ENCODE peak calls at places on chromosomes 11 and 22, in five cellular contexts. One of them, this sample, is unnamed.
A peak's percentile ranks its signal among the peaks of the same experiment; 100 is the strongest.

GRCh38 chr22:47788461-47788860 is 1026.0 kb downstream of the TBC1D22A start:
- DNase-seq in cardiac fibroblast: no peak
- DNase-seq in lower leg skin: peak; percentile 76
- DNase-seq in H1: no peak
- DNase-seq in right atrium auricular region: no peak
- DNase-seq in this sample: no peak

GRCh38 chr11:69601346-69601975 is 39.5 kb upstream of the CCND1 start:
- DNase-seq in cardiac fibroblast: no peak
- DNase-seq in H1: no peak
- DNase-seq in lower leg skin: peak; percentile 75
- DNase-seq in right atrium auricular region: no peak
- DNase-seq in this sample: no peak

GRCh38 chr11:10044618-10045017 is 249.4 kb downstream of the SBF2 start:
- DNase-seq in lower leg skin: no peak
- DNase-seq in right atrium auricular region: no peak
- DNase-seq in H1: no peak
- DNase-seq in cardiac fibroblast: peak; percentile 29
- DNase-seq in this sample: no peak

GRCh38 chr11:17574141-17574798 is 27.2 kb downstream of the OTOG start:
- DNase-seq in H1: no peak
- DNase-seq in right atrium auricular region: no peak
- DNase-seq in cardiac fibroblast: no peak
- DNase-seq in lower leg skin: peak; percentile 72
- DNase-seq in this sample: no peak

GRCh38 chr22:23182289-23183106 is 2.2 kb downstream of the BCR start:
- DNase-seq in lower leg skin: no peak
- DNase-seq in H1: no peak
- DNase-seq in cardiac fibroblast: no peak
- DNase-seq in right atrium auricular region: no peak
- DNase-seq in this sample: peak; percentile 23

GRCh38 chr11:103486609-103487008 is 377.4 kb downstream of the DYNC2H1 start:
- DNase-seq in cardiac fibroblast: no peak
- DNase-seq in H1: no peak
- DNase-seq in lower leg skin: no peak
- DNase-seq in right atrium auricular region: no peak
- DNase-seq in this sample: no peak

GRCh38 chr11:72864692-72865655 is 50.8 kb downstream of the ATG16L2 start:
- DNase-seq in cardiac fibroblast: peak; percentile 78
- DNase-seq in H1: no peak
- DNase-seq in right atrium auricular region: no peak
- DNase-seq in lower leg skin: no peak
- DNase-seq in this sample: peak; percentile 82

GRCh38 chr11:9104581-9104980 is 13.2 kb upstream of the SCUBE2 start:
- DNase-seq in lower leg skin: no peak
- DNase-seq in cardiac fibroblast: no peak
- DNase-seq in right atrium auricular region: no peak
- DNase-seq in H1: no peak
- DNase-seq in this sample: no peak

GRCh38 chr22:48226026-48227013 is 1463.9 kb downstream of the TBC1D22A start:
- DNase-seq in lower leg skin: peak; percentile 65
- DNase-seq in H1: no peak
- DNase-seq in right atrium auricular region: peak; percentile 52
- DNase-seq in cardiac fibroblast: no peak
- DNase-seq in this sample: no peak

GRCh38 chr22:42645341-42645937 is 3.8 kb downstream of the CYB5R3 start:
- DNase-seq in right atrium auricular region: peak; percentile 65
- DNase-seq in cardiac fibroblast: peak; percentile 35
- DNase-seq in H1: no peak
- DNase-seq in lower leg skin: no peak
- DNase-seq in this sample: no peak

GRCh38 chr11:33256031-33256807 is 962 bp upstream of the HIPK3 start:
- DNase-seq in lower leg skin: no peak
- DNase-seq in right atrium auricular region: no peak
- DNase-seq in H1: no peak
- DNase-seq in cardiac fibroblast: no peak
- DNase-seq in this sample: no peak

GRCh38 chr22:20520093-20520511 is 12.7 kb downstream of the MED15 start:
- DNase-seq in lower leg skin: no peak
- DNase-seq in cardiac fibroblast: peak; percentile 71
- DNase-seq in H1: no peak
- DNase-seq in right atrium auricular region: no peak
- DNase-seq in this sample: peak; percentile 77

GRCh38 chr22:44539467-44540063 is 41.5 kb upstream of the RTL6 start:
- DNase-seq in right atrium auricular region: no peak
- DNase-seq in cardiac fibroblast: no peak
- DNase-seq in H1: no peak
- DNase-seq in lower leg skin: peak; percentile 28
- DNase-seq in this sample: no peak

GRCh38 chr11:31643831-31644230 is 134.3 kb downstream of the ELP4 start:
- DNase-seq in right atrium auricular region: no peak
- DNase-seq in lower leg skin: no peak
- DNase-seq in cardiac fibroblast: peak; percentile 61
- DNase-seq in H1: no peak
- DNase-seq in this sample: peak; percentile 58

GRCh38 chr11:72812604-72812967 is 1.6 kb upstream of the ATG16L2 start:
- DNase-seq in right atrium auricular region: no peak
- DNase-seq in cardiac fibroblast: no peak
- DNase-seq in H1: no peak
- DNase-seq in lower leg skin: peak; percentile 77
- DNase-seq in this sample: no peak

GRCh38 chr11:126636911-126637799 is 281.7 kb downstream of the ST3GAL4 start:
- DNase-seq in H1: no peak
- DNase-seq in right atrium auricular region: no peak
- DNase-seq in lower leg skin: no peak
- DNase-seq in cardiac fibroblast: peak; percentile 42
- DNase-seq in this sample: peak; percentile 16

GRCh38 chr11:86955674-86956522 is 703 bp upstream of the FZD4 start:
- DNase-seq in cardiac fibroblast: peak; percentile 76
- DNase-seq in right atrium auricular region: peak; percentile 94
- DNase-seq in H1: no peak
- DNase-seq in lower leg skin: peak; percentile 97
- DNase-seq in this sample: peak; percentile 91

GRCh38 chr11:820655-821512 is 2.2 kb downstream of the PNPLA2 start:
- DNase-seq in cardiac fibroblast: peak; percentile 66
- DNase-seq in right atrium auricular region: peak; percentile 93
- DNase-seq in lower leg skin: peak; percentile 95
- DNase-seq in H1: no peak
- DNase-seq in this sample: no peak

GRCh38 chr11:1224491-1225385 is 1.9 kb downstream of the MUC5B start:
- DNase-seq in H1: no peak
- DNase-seq in cardiac fibroblast: no peak
- DNase-seq in lower leg skin: peak; percentile 84
- DNase-seq in right atrium auricular region: no peak
- DNase-seq in this sample: no peak

GRCh38 chr11:17604201-17604912 is 57.3 kb downstream of the OTOG start:
- DNase-seq in H1: no peak
- DNase-seq in lower leg skin: peak; percentile 73
- DNase-seq in right atrium auricular region: peak; percentile 55
- DNase-seq in cardiac fibroblast: no peak
- DNase-seq in this sample: no peak

GRCh38 chr22:44807915-44808690 is 55.7 kb downstream of the ARHGAP8 start:
- DNase-seq in H1: no peak
- DNase-seq in lower leg skin: no peak
- DNase-seq in right atrium auricular region: no peak
- DNase-seq in cardiac fibroblast: no peak
- DNase-seq in this sample: no peak

GRCh38 chr11:104222464-104222863 is 58.5 kb upstream of the PDGFD start:
- DNase-seq in lower leg skin: no peak
- DNase-seq in cardiac fibroblast: no peak
- DNase-seq in right atrium auricular region: no peak
- DNase-seq in H1: no peak
- DNase-seq in this sample: no peak

GRCh38 chr11:58575377-58576020 is at the start of gene LPXN:
- DNase-seq in H1: no peak
- DNase-seq in cardiac fibroblast: peak; percentile 79
- DNase-seq in right atrium auricular region: no peak
- DNase-seq in lower leg skin: no peak
- DNase-seq in this sample: peak; percentile 14

GRCh38 chr22:44685384-44686056 is 16.5 kb upstream of the PRR5 start:
- DNase-seq in right atrium auricular region: no peak
- DNase-seq in cardiac fibroblast: peak; percentile 23
- DNase-seq in H1: no peak
- DNase-seq in lower leg skin: peak; percentile 94
- DNase-seq in this sample: peak; percentile 72

GRCh38 chr11:102168483-102168882 is 58.2 kb downstream of the YAP1 start:
- DNase-seq in cardiac fibroblast: peak; percentile 35
- DNase-seq in lower leg skin: no peak
- DNase-seq in H1: no peak
- DNase-seq in right atrium auricular region: no peak
- DNase-seq in this sample: peak; percentile 27

GRCh38 chr22:48808038-48808960 is 1019.4 kb downstream of the BRD1 start:
- DNase-seq in H1: no peak
- DNase-seq in right atrium auricular region: no peak
- DNase-seq in cardiac fibroblast: no peak
- DNase-seq in lower leg skin: peak; percentile 50
- DNase-seq in this sample: no peak

GRCh38 chr22:41931701-41932269 is 5.2 kb upstream of the TNFRSF13C start:
- DNase-seq in right atrium auricular region: no peak
- DNase-seq in H1: no peak
- DNase-seq in cardiac fibroblast: no peak
- DNase-seq in lower leg skin: no peak
- DNase-seq in this sample: no peak

GRCh38 chr11:60852639-60853468 is 2.9 kb downstream of the PTGDR2 start:
- DNase-seq in cardiac fibroblast: no peak
- DNase-seq in lower leg skin: no peak
- DNase-seq in right atrium auricular region: no peak
- DNase-seq in H1: no peak
- DNase-seq in this sample: no peak

GRCh38 chr22:19779685-19780268 is 19.2 kb downstream of the TBX1 start:
- DNase-seq in right atrium auricular region: no peak
- DNase-seq in cardiac fibroblast: no peak
- DNase-seq in lower leg skin: no peak
- DNase-seq in H1: no peak
- DNase-seq in this sample: no peak

GRCh38 chr11:61010466-61011238 is 39.2 kb downstream of the CD6 start:
- DNase-seq in H1: no peak
- DNase-seq in lower leg skin: no peak
- DNase-seq in right atrium auricular region: no peak
- DNase-seq in cardiac fibroblast: no peak
- DNase-seq in this sample: no peak

GRCh38 chr11:8913961-8914660 is 3.1 kb downstream of the AKIP1 start:
- DNase-seq in right atrium auricular region: no peak
- DNase-seq in cardiac fibroblast: peak; percentile 53
- DNase-seq in H1: no peak
- DNase-seq in lower leg skin: no peak
- DNase-seq in this sample: peak; percentile 72

GRCh38 chr11:20311444-20311843 is 52.1 kb upstream of the HTATIP2 start:
- DNase-seq in cardiac fibroblast: no peak
- DNase-seq in lower leg skin: no peak
- DNase-seq in H1: no peak
- DNase-seq in right atrium auricular region: no peak
- DNase-seq in this sample: no peak

GRCh38 chr11:32056445-32056844 is 34.4 kb upstream of the RCN1 start:
- DNase-seq in cardiac fibroblast: peak; percentile 62
- DNase-seq in H1: no peak
- DNase-seq in lower leg skin: no peak
- DNase-seq in right atrium auricular region: no peak
- DNase-seq in this sample: peak; percentile 36

GRCh38 chr11:11115475-11115874 is 237.6 kb downstream of the CSNK2A3 start:
- DNase-seq in cardiac fibroblast: no peak
- DNase-seq in right atrium auricular region: no peak
- DNase-seq in H1: no peak
- DNase-seq in lower leg skin: no peak
- DNase-seq in this sample: no peak

GRCh38 chr11:23991140-23991539 is 505.7 kb upstream of the LUZP2 start:
- DNase-seq in lower leg skin: no peak
- DNase-seq in cardiac fibroblast: peak; percentile 56
- DNase-seq in right atrium auricular region: no peak
- DNase-seq in H1: no peak
- DNase-seq in this sample: peak; percentile 67

GRCh38 chr11:121443688-121444275 is 8.3 kb upstream of the SORL1 start:
- DNase-seq in cardiac fibroblast: no peak
- DNase-seq in right atrium auricular region: no peak
- DNase-seq in H1: no peak
- DNase-seq in lower leg skin: no peak
- DNase-seq in this sample: no peak

GRCh38 chr11:121448431-121448941 is 3.6 kb upstream of the SORL1 start:
- DNase-seq in lower leg skin: no peak
- DNase-seq in H1: no peak
- DNase-seq in cardiac fibroblast: no peak
- DNase-seq in right atrium auricular region: no peak
- DNase-seq in this sample: no peak

GRCh38 chr11:121446752-121447156 is 5.4 kb upstream of the SORL1 start:
- DNase-seq in right atrium auricular region: no peak
- DNase-seq in cardiac fibroblast: peak; percentile 7
- DNase-seq in H1: no peak
- DNase-seq in lower leg skin: no peak
- DNase-seq in this sample: peak; percentile 47

GRCh38 chr11:121444508-121444907 is 7.6 kb upstream of the SORL1 start:
- DNase-seq in right atrium auricular region: no peak
- DNase-seq in H1: no peak
- DNase-seq in cardiac fibroblast: no peak
- DNase-seq in lower leg skin: no peak
- DNase-seq in this sample: no peak

GRCh38 chr11:121445071-121445768 is 6.9 kb upstream of the SORL1 start:
- DNase-seq in H1: no peak
- DNase-seq in cardiac fibroblast: no peak
- DNase-seq in right atrium auricular region: no peak
- DNase-seq in lower leg skin: no peak
- DNase-seq in this sample: no peak
- H3K4me3 ChIP-seq in H1: no peak overlapping the region
- H3K4me3 ChIP-seq in cardiac fibroblast: no peak overlapping the region
- H3K4me3 ChIP-seq in right atrium auricular region: no peak overlapping the region
- H3K4me3 ChIP-seq in lower leg skin: no peak overlapping the region
- H3K4me3 ChIP-seq in this sample: no peak overlapping the region

GRCh38 chr22:39598017-39598965 is 27.7 kb downstream of the CACNA1I start:
- DNase-seq in cardiac fibroblast: no peak
- DNase-seq in lower leg skin: peak; percentile 89
- DNase-seq in H1: peak; percentile 57
- DNase-seq in right atrium auricular region: no peak
- DNase-seq in this sample: no peak
- H3K4me3 ChIP-seq in cardiac fibroblast: no peak overlapping the region
- H3K4me3 ChIP-seq in lower leg skin: no peak overlapping the region
- H3K4me3 ChIP-seq in H1: peak overlapping the region; percentile 28
- H3K4me3 ChIP-seq in right atrium auricular region: no peak overlapping the region
- H3K4me3 ChIP-seq in this sample: no peak overlapping the region

GRCh38 chr22:31170971-31171370 is 11.0 kb downstream of the RNF185 start:
- DNase-seq in H1: no peak
- DNase-seq in lower leg skin: no peak
- DNase-seq in right atrium auricular region: no peak
- DNase-seq in cardiac fibroblast: no peak
- DNase-seq in this sample: no peak
- H3K4me3 ChIP-seq in H1: no peak overlapping the region
- H3K4me3 ChIP-seq in lower leg skin: no peak overlapping the region
- H3K4me3 ChIP-seq in right atrium auricular region: no peak overlapping the region
- H3K4me3 ChIP-seq in cardiac fibroblast: no peak overlapping the region
- H3K4me3 ChIP-seq in this sample: no peak overlapping the region

DNA sequence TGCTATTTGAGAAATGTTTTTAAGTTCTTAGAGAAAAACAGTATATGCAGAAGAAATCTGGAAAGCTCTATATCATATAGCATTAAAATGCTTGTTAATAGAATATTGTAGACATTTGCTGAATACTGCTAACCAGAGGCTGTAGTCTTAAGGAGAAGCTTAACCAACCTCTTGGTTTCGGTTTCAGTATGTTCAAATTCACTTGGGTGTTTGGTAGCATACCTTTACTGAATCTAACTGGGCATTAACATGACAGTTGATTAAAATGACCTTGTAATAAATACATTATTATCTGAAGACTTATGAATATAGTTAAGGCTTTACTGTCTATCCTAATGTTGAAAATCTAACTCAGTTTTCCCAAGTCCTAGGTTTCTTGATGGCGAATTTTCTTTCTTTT is 5.4 kb downstream of the PCF11 start:
- DNase-seq in H1: no peak
- DNase-seq in lower leg skin: no peak
- DNase-seq in right atrium auricular region: no peak
- DNase-seq in cardiac fibroblast: peak; percentile 32
- DNase-seq in this sample: peak; percentile 50
- H3K4me3 ChIP-seq in H1: no peak overlapping the region
- H3K4me3 ChIP-seq in lower leg skin: no peak overlapping the region
- H3K4me3 ChIP-seq in right atrium auricular region: no peak overlapping the region
- H3K4me3 ChIP-seq in cardiac fibroblast: no peak overlapping the region
- H3K4me3 ChIP-seq in this sample: no peak overlapping the region